ENCODE peak calls at places on chromosomes 1 and 21, in six cellular contexts. One of them, this sample, is unnamed.

GRCh38 chr1:185373813-185374524 is 56.9 kb upstream of the IVNS1ABP start:
- DNase-seq in activated T-cell treated with anti-CD3 and anti-CD28 coated beads, Interleukin-2, amount 50 U/mL, for 48 hours: peak
- DNase-seq in stimulated activated effector memory CD8-positive, alpha-beta T cell treated with anti-CD3 and anti-CD28 coated beads, Interleukin-12 subunit alpha, Interleukin-12 subunit beta, amount 100 ng/mL, for 72 hours: no peak
- DNase-seq in SW480: no peak
- DNase-seq in dorsolateral prefrontal cortex: no peak
- DNase-seq in fibroblast of villous mesenchyme: no peak
- DNase-seq in this sample: peak

GRCh38 chr1:206535853-206536188 is 28.5 kb downstream of the RASSF5 start:
- DNase-seq in fibroblast of villous mesenchyme: no peak
- DNase-seq in SW480: no peak
- DNase-seq in dorsolateral prefrontal cortex: no peak
- DNase-seq in stimulated activated effector memory CD8-positive, alpha-beta T cell treated with anti-CD3 and anti-CD28 coated beads, Interleukin-12 subunit alpha, Interleukin-12 subunit beta, amount 100 ng/mL, for 72 hours: no peak
- DNase-seq in activated T-cell treated with anti-CD3 and anti-CD28 coated beads, Interleukin-2, amount 50 U/mL, for 48 hours: no peak
- DNase-seq in this sample: no peak

GRCh38 chr1:28902738-28903137 is 11.6 kb upstream of the EPB41 start:
- DNase-seq in activated T-cell treated with anti-CD3 and anti-CD28 coated beads, Interleukin-2, amount 50 U/mL, for 48 hours: no peak
- DNase-seq in fibroblast of villous mesenchyme: no peak
- DNase-seq in stimulated activated effector memory CD8-positive, alpha-beta T cell treated with anti-CD3 and anti-CD28 coated beads, Interleukin-12 subunit alpha, Interleukin-12 subunit beta, amount 100 ng/mL, for 72 hours: no peak
- DNase-seq in dorsolateral prefrontal cortex: no peak
- DNase-seq in SW480: no peak
- DNase-seq in this sample: no peak

GRCh38 chr1:19643602-19644419 is at the start of gene NBL1:
- DNase-seq in dorsolateral prefrontal cortex: peak
- DNase-seq in stimulated activated effector memory CD8-positive, alpha-beta T cell treated with anti-CD3 and anti-CD28 coated beads, Interleukin-12 subunit alpha, Interleukin-12 subunit beta, amount 100 ng/mL, for 72 hours: peak
- DNase-seq in SW480: no peak
- DNase-seq in fibroblast of villous mesenchyme: peak
- DNase-seq in activated T-cell treated with anti-CD3 and anti-CD28 coated beads, Interleukin-2, amount 50 U/mL, for 48 hours: peak
- DNase-seq in this sample: no peak

GRCh38 chr21:42424848-42425602 is 21.3 kb downstream of the UBASH3A start:
- DNase-seq in SW480: no peak
- DNase-seq in fibroblast of villous mesenchyme: no peak
- DNase-seq in stimulated activated effector memory CD8-positive, alpha-beta T cell treated with anti-CD3 and anti-CD28 coated beads, Interleukin-12 subunit alpha, Interleukin-12 subunit beta, amount 100 ng/mL, for 72 hours: peak
- DNase-seq in dorsolateral prefrontal cortex: no peak
- DNase-seq in activated T-cell treated with anti-CD3 and anti-CD28 coated beads, Interleukin-2, amount 50 U/mL, for 48 hours: peak
- DNase-seq in this sample: no peak

GRCh38 chr1:176211395-176212165 is 4.5 kb upstream of the COP1 start:
- DNase-seq in fibroblast of villous mesenchyme: no peak
- DNase-seq in activated T-cell treated with anti-CD3 and anti-CD28 coated beads, Interleukin-2, amount 50 U/mL, for 48 hours: no peak
- DNase-seq in SW480: no peak
- DNase-seq in stimulated activated effector memory CD8-positive, alpha-beta T cell treated with anti-CD3 and anti-CD28 coated beads, Interleukin-12 subunit alpha, Interleukin-12 subunit beta, amount 100 ng/mL, for 72 hours: no peak
- DNase-seq in dorsolateral prefrontal cortex: no peak
- DNase-seq in this sample: no peak

GRCh38 chr1:36516372-36517018 is 33.8 kb upstream of the CSF3R start:
- DNase-seq in SW480: peak
- DNase-seq in dorsolateral prefrontal cortex: peak
- DNase-seq in fibroblast of villous mesenchyme: peak
- DNase-seq in stimulated activated effector memory CD8-positive, alpha-beta T cell treated with anti-CD3 and anti-CD28 coated beads, Interleukin-12 subunit alpha, Interleukin-12 subunit beta, amount 100 ng/mL, for 72 hours: peak
- DNase-seq in activated T-cell treated with anti-CD3 and anti-CD28 coated beads, Interleukin-2, amount 50 U/mL, for 48 hours: peak
- DNase-seq in this sample: peak

GRCh38 chr1:225596152-225596551 is 56.8 kb downstream of the ENAH start:
- DNase-seq in dorsolateral prefrontal cortex: no peak
- DNase-seq in SW480: no peak
- DNase-seq in fibroblast of villous mesenchyme: no peak
- DNase-seq in stimulated activated effector memory CD8-positive, alpha-beta T cell treated with anti-CD3 and anti-CD28 coated beads, Interleukin-12 subunit alpha, Interleukin-12 subunit beta, amount 100 ng/mL, for 72 hours: no peak
- DNase-seq in activated T-cell treated with anti-CD3 and anti-CD28 coated beads, Interleukin-2, amount 50 U/mL, for 48 hours: no peak
- DNase-seq in this sample: no peak

GRCh38 chr1:151472852-151473731 is 13.8 kb upstream of the POGZ start:
- DNase-seq in stimulated activated effector memory CD8-positive, alpha-beta T cell treated with anti-CD3 and anti-CD28 coated beads, Interleukin-12 subunit alpha, Interleukin-12 subunit beta, amount 100 ng/mL, for 72 hours: peak
- DNase-seq in activated T-cell treated with anti-CD3 and anti-CD28 coated beads, Interleukin-2, amount 50 U/mL, for 48 hours: peak
- DNase-seq in SW480: peak
- DNase-seq in fibroblast of villous mesenchyme: peak
- DNase-seq in dorsolateral prefrontal cortex: no peak
- DNase-seq in this sample: no peak

GRCh38 chr1:42439940-42440339 is 15.9 kb downstream of the ZMYND12 start:
- DNase-seq in SW480: peak
- DNase-seq in stimulated activated effector memory CD8-positive, alpha-beta T cell treated with anti-CD3 and anti-CD28 coated beads, Interleukin-12 subunit alpha, Interleukin-12 subunit beta, amount 100 ng/mL, for 72 hours: no peak
- DNase-seq in fibroblast of villous mesenchyme: peak
- DNase-seq in activated T-cell treated with anti-CD3 and anti-CD28 coated beads, Interleukin-2, amount 50 U/mL, for 48 hours: no peak
- DNase-seq in dorsolateral prefrontal cortex: no peak
- DNase-seq in this sample: peak

GRCh38 chr1:180213401-180214177 is 16.5 kb upstream of the LHX4 start:
- DNase-seq in fibroblast of villous mesenchyme: peak
- DNase-seq in SW480: no peak
- DNase-seq in dorsolateral prefrontal cortex: no peak
- DNase-seq in activated T-cell treated with anti-CD3 and anti-CD28 coated beads, Interleukin-2, amount 50 U/mL, for 48 hours: peak
- DNase-seq in stimulated activated effector memory CD8-positive, alpha-beta T cell treated with anti-CD3 and anti-CD28 coated beads, Interleukin-12 subunit alpha, Interleukin-12 subunit beta, amount 100 ng/mL, for 72 hours: peak
- DNase-seq in this sample: peak

GRCh38 chr1:59354754-59355337 is 58.0 kb downstream of the FGGY start:
- DNase-seq in activated T-cell treated with anti-CD3 and anti-CD28 coated beads, Interleukin-2, amount 50 U/mL, for 48 hours: no peak
- DNase-seq in SW480: no peak
- DNase-seq in stimulated activated effector memory CD8-positive, alpha-beta T cell treated with anti-CD3 and anti-CD28 coated beads, Interleukin-12 subunit alpha, Interleukin-12 subunit beta, amount 100 ng/mL, for 72 hours: no peak
- DNase-seq in fibroblast of villous mesenchyme: peak
- DNase-seq in dorsolateral prefrontal cortex: no peak
- DNase-seq in this sample: no peak

GRCh38 chr1:225694151-225694603 is 41.3 kb upstream of the ENAH start:
- DNase-seq in fibroblast of villous mesenchyme: peak
- DNase-seq in stimulated activated effector memory CD8-positive, alpha-beta T cell treated with anti-CD3 and anti-CD28 coated beads, Interleukin-12 subunit alpha, Interleukin-12 subunit beta, amount 100 ng/mL, for 72 hours: no peak
- DNase-seq in dorsolateral prefrontal cortex: no peak
- DNase-seq in SW480: no peak
- DNase-seq in activated T-cell treated with anti-CD3 and anti-CD28 coated beads, Interleukin-2, amount 50 U/mL, for 48 hours: no peak
- DNase-seq in this sample: no peak

GRCh38 chr1:30366914-30367313 is 356.5 kb downstream of the MATN1 start:
- DNase-seq in SW480: peak
- DNase-seq in activated T-cell treated with anti-CD3 and anti-CD28 coated beads, Interleukin-2, amount 50 U/mL, for 48 hours: no peak
- DNase-seq in fibroblast of villous mesenchyme: no peak
- DNase-seq in dorsolateral prefrontal cortex: no peak
- DNase-seq in stimulated activated effector memory CD8-positive, alpha-beta T cell treated with anti-CD3 and anti-CD28 coated beads, Interleukin-12 subunit alpha, Interleukin-12 subunit beta, amount 100 ng/mL, for 72 hours: no peak
- DNase-seq in this sample: no peak

GRCh38 chr1:243751506-243751905 is 98.5 kb downstream of the AKT3 start:
- DNase-seq in SW480: no peak
- DNase-seq in stimulated activated effector memory CD8-positive, alpha-beta T cell treated with anti-CD3 and anti-CD28 coated beads, Interleukin-12 subunit alpha, Interleukin-12 subunit beta, amount 100 ng/mL, for 72 hours: no peak
- DNase-seq in fibroblast of villous mesenchyme: no peak
- DNase-seq in dorsolateral prefrontal cortex: no peak
- DNase-seq in activated T-cell treated with anti-CD3 and anti-CD28 coated beads, Interleukin-2, amount 50 U/mL, for 48 hours: no peak
- DNase-seq in this sample: no peak

GRCh38 chr1:111422546-111423391 is 4.8 kb downstream of the OVGP1 start:
- DNase-seq in fibroblast of villous mesenchyme: no peak
- DNase-seq in dorsolateral prefrontal cortex: no peak
- DNase-seq in SW480: peak
- DNase-seq in stimulated activated effector memory CD8-positive, alpha-beta T cell treated with anti-CD3 and anti-CD28 coated beads, Interleukin-12 subunit alpha, Interleukin-12 subunit beta, amount 100 ng/mL, for 72 hours: no peak
- DNase-seq in activated T-cell treated with anti-CD3 and anti-CD28 coated beads, Interleukin-2, amount 50 U/mL, for 48 hours: no peak
- DNase-seq in this sample: no peak

GRCh38 chr1:55854911-55855310 is 639.7 kb upstream of the USP24 start:
- DNase-seq in stimulated activated effector memory CD8-positive, alpha-beta T cell treated with anti-CD3 and anti-CD28 coated beads, Interleukin-12 subunit alpha, Interleukin-12 subunit beta, amount 100 ng/mL, for 72 hours: no peak
- DNase-seq in activated T-cell treated with anti-CD3 and anti-CD28 coated beads, Interleukin-2, amount 50 U/mL, for 48 hours: no peak
- DNase-seq in SW480: no peak
- DNase-seq in dorsolateral prefrontal cortex: no peak
- DNase-seq in fibroblast of villous mesenchyme: no peak
- DNase-seq in this sample: no peak

GRCh38 chr1:117150316-117150715 is 28.8 kb upstream of the TRIM45 start:
- DNase-seq in activated T-cell treated with anti-CD3 and anti-CD28 coated beads, Interleukin-2, amount 50 U/mL, for 48 hours: no peak
- DNase-seq in dorsolateral prefrontal cortex: no peak
- DNase-seq in SW480: no peak
- DNase-seq in fibroblast of villous mesenchyme: peak
- DNase-seq in stimulated activated effector memory CD8-positive, alpha-beta T cell treated with anti-CD3 and anti-CD28 coated beads, Interleukin-12 subunit alpha, Interleukin-12 subunit beta, amount 100 ng/mL, for 72 hours: no peak
- DNase-seq in this sample: no peak

GRCh38 chr1:162009501-162010174 is 14.0 kb downstream of the OLFML2B start:
- DNase-seq in activated T-cell treated with anti-CD3 and anti-CD28 coated beads, Interleukin-2, amount 50 U/mL, for 48 hours: no peak
- DNase-seq in dorsolateral prefrontal cortex: no peak
- DNase-seq in SW480: no peak
- DNase-seq in fibroblast of villous mesenchyme: no peak
- DNase-seq in stimulated activated effector memory CD8-positive, alpha-beta T cell treated with anti-CD3 and anti-CD28 coated beads, Interleukin-12 subunit alpha, Interleukin-12 subunit beta, amount 100 ng/mL, for 72 hours: no peak
- DNase-seq in this sample: no peak

This sample was measured in H54.